ENCODE peak calls at places on chromosomes 4 and X, in five cellular contexts. One of them, this sample, is unnamed. For H3K27me3, the result is how much of the 10 kb centered on the place peaks cover.

GRCh38 chr4:147773261-147774184 is 41.6 kb downstream of the ARHGAP10 start:
- DNase-seq in psoas muscle: no peak
- DNase-seq in GM23248: peak
- DNase-seq in dorsolateral prefrontal cortex: no peak
- DNase-seq in K562: no peak
- DNase-seq in this sample: no peak

GRCh38 chr4:6258741-6259140 is 10.9 kb upstream of the WFS1 start:
- DNase-seq in K562: peak
- DNase-seq in psoas muscle: no peak
- DNase-seq in dorsolateral prefrontal cortex: no peak
- DNase-seq in GM23248: no peak
- DNase-seq in this sample: no peak

GRCh38 chr4:29734343-29734742 is 985.8 kb upstream of the PCDH7 start:
- DNase-seq in GM23248: no peak
- DNase-seq in psoas muscle: no peak
- DNase-seq in K562: no peak
- DNase-seq in dorsolateral prefrontal cortex: no peak
- DNase-seq in this sample: no peak

GRCh38 chr4:82833696-82834313 is 35.2 kb upstream of the SCD5 start:
- DNase-seq in GM23248: peak
- DNase-seq in K562: no peak
- DNase-seq in dorsolateral prefrontal cortex: no peak
- DNase-seq in psoas muscle: no peak
- DNase-seq in this sample: no peak

GRCh38 chrX:56281789-56282188 is 49.6 kb downstream of the KLF8 start:
- DNase-seq in GM23248: peak
- DNase-seq in psoas muscle: no peak
- DNase-seq in K562: no peak
- DNase-seq in dorsolateral prefrontal cortex: no peak
- DNase-seq in this sample: peak

GRCh38 chr4:5893013-5893580 is at the start of gene CRMP1:
- DNase-seq in GM23248: peak
- DNase-seq in psoas muscle: no peak
- DNase-seq in dorsolateral prefrontal cortex: no peak
- DNase-seq in K562: no peak
- DNase-seq in this sample: no peak

GRCh38 chr4:118683513-118683912 is 1.7 kb upstream of the METTL14 start:
- DNase-seq in dorsolateral prefrontal cortex: no peak
- DNase-seq in psoas muscle: no peak
- DNase-seq in GM23248: no peak
- DNase-seq in K562: no peak
- DNase-seq in this sample: no peak

GRCh38 chr4:45453258-45453841 is 670.5 kb downstream of the GABRG1 start:
- DNase-seq in K562: no peak
- DNase-seq in psoas muscle: no peak
- DNase-seq in dorsolateral prefrontal cortex: no peak
- DNase-seq in GM23248: peak
- DNase-seq in this sample: no peak

GRCh38 chrX:108439434-108439883 is at the start of gene COL4A5:
- DNase-seq in dorsolateral prefrontal cortex: peak
- DNase-seq in K562: peak
- DNase-seq in psoas muscle: peak
- DNase-seq in GM23248: peak
- DNase-seq in this sample: peak

GRCh38 chr4:150784305-150784704 is 202.4 kb downstream of the MAB21L2 start:
- DNase-seq in psoas muscle: no peak
- DNase-seq in GM23248: no peak
- DNase-seq in dorsolateral prefrontal cortex: no peak
- DNase-seq in K562: no peak
- DNase-seq in this sample: no peak

GRCh38 chrX:150200820-150201287 is 162.3 kb upstream of the MAMLD1 start:
- DNase-seq in GM23248: peak
- DNase-seq in dorsolateral prefrontal cortex: peak
- DNase-seq in K562: peak
- DNase-seq in psoas muscle: peak
- DNase-seq in this sample: no peak

GRCh38 chr4:92066485-92066884 is 237.3 kb upstream of the GRID2 start:
- DNase-seq in dorsolateral prefrontal cortex: no peak
- DNase-seq in GM23248: no peak
- DNase-seq in psoas muscle: no peak
- DNase-seq in K562: no peak
- DNase-seq in this sample: no peak

GRCh38 chrX:119655125-119655524 is 37.8 kb downstream of the SEPTIN6 start:
- DNase-seq in GM23248: peak
- DNase-seq in dorsolateral prefrontal cortex: peak
- DNase-seq in psoas muscle: no peak
- DNase-seq in K562: peak
- DNase-seq in this sample: no peak

GRCh38 chr4:77012726-77013125 is 63.1 kb downstream of the CCNI start:
- DNase-seq in GM23248: no peak
- DNase-seq in dorsolateral prefrontal cortex: no peak
- DNase-seq in psoas muscle: no peak
- DNase-seq in K562: no peak
- DNase-seq in this sample: no peak

GRCh38 chr4:149145803-149146202 is 669.8 kb downstream of the IQCM start:
- DNase-seq in GM23248: peak
- DNase-seq in K562: no peak
- DNase-seq in dorsolateral prefrontal cortex: no peak
- DNase-seq in psoas muscle: no peak
- DNase-seq in this sample: no peak

GRCh38 chrX:151712253-151712652 is 3.6 kb upstream of the FATE1 start:
- DNase-seq in dorsolateral prefrontal cortex: no peak
- DNase-seq in psoas muscle: no peak
- DNase-seq in GM23248: no peak
- DNase-seq in K562: no peak
- DNase-seq in this sample: no peak

GRCh38 chrX:106730385-106730784 is 3.9 kb downstream of the RNF128 start:
- DNase-seq in K562: no peak
- DNase-seq in psoas muscle: no peak
- DNase-seq in GM23248: no peak
- DNase-seq in dorsolateral prefrontal cortex: no peak
- DNase-seq in this sample: no peak

GRCh38 chr4:151744614-151745013 is 16.2 kb downstream of the GATB start:
- DNase-seq in GM23248: peak
- DNase-seq in K562: peak
- DNase-seq in dorsolateral prefrontal cortex: no peak
- DNase-seq in psoas muscle: no peak
- DNase-seq in this sample: no peak

GRCh38 chrX:37420179-37420578 is 71.0 kb downstream of the PRRG1 start:
- DNase-seq in GM23248: peak
- DNase-seq in psoas muscle: no peak
- DNase-seq in dorsolateral prefrontal cortex: no peak
- DNase-seq in K562: no peak
- DNase-seq in this sample: no peak

GRCh38 chrX:45322820-45323219 is 122.1 kb upstream of the DIPK2B start:
- DNase-seq in psoas muscle: no peak
- DNase-seq in dorsolateral prefrontal cortex: no peak
- DNase-seq in GM23248: peak
- DNase-seq in K562: no peak
- DNase-seq in this sample: no peak

GRCh38 chrX:17375631-17376380 is 806 bp downstream of the NHS start:
- DNase-seq in dorsolateral prefrontal cortex: no peak
- DNase-seq in GM23248: peak
- DNase-seq in K562: no peak
- DNase-seq in psoas muscle: peak
- DNase-seq in this sample: no peak

GRCh38 chr4:133694416-133694815 is 507.2 kb downstream of the PABPC4L start:
- DNase-seq in psoas muscle: no peak
- DNase-seq in K562: no peak
- DNase-seq in dorsolateral prefrontal cortex: no peak
- DNase-seq in GM23248: no peak
- DNase-seq in this sample: no peak

GRCh38 chr4:43113196-43113595 is 220.7 kb downstream of the GRXCR1 start:
- DNase-seq in K562: no peak
- DNase-seq in psoas muscle: no peak
- DNase-seq in GM23248: no peak
- DNase-seq in dorsolateral prefrontal cortex: no peak
- DNase-seq in this sample: no peak

GRCh38 chr4:12203945-12204344 is 775.3 kb upstream of the HS3ST1 start:
- DNase-seq in dorsolateral prefrontal cortex: no peak
- DNase-seq in K562: no peak
- DNase-seq in GM23248: no peak
- DNase-seq in psoas muscle: no peak
- DNase-seq in this sample: no peak

GRCh38 chrX:68938244-68939004 is 109.6 kb downstream of the EFNB1 start:
- DNase-seq in GM23248: peak
- DNase-seq in psoas muscle: no peak
- DNase-seq in K562: no peak
- DNase-seq in dorsolateral prefrontal cortex: no peak
- DNase-seq in this sample: no peak

GRCh38 chrX:33336783-33337182 is 125.4 kb upstream of the DMD start:
- DNase-seq in K562: no peak
- DNase-seq in GM23248: peak
- DNase-seq in psoas muscle: no peak
- DNase-seq in dorsolateral prefrontal cortex: no peak
- DNase-seq in this sample: no peak

GRCh38 chr4:172898715-172899114 is 269.9 kb upstream of the GALNT7 start:
- DNase-seq in K562: no peak
- DNase-seq in GM23248: no peak
- DNase-seq in dorsolateral prefrontal cortex: no peak
- DNase-seq in psoas muscle: no peak
- DNase-seq in this sample: no peak

GRCh38 chr4:104465201-104465600 is 29.5 kb downstream of the CXXC4 start:
- DNase-seq in psoas muscle: no peak
- DNase-seq in dorsolateral prefrontal cortex: no peak
- DNase-seq in K562: no peak
- DNase-seq in GM23248: no peak
- DNase-seq in this sample: no peak

GRCh38 chrX:134460861-134461218 is 875 bp downstream of the HPRT1 start:
- DNase-seq in GM23248: peak
- DNase-seq in dorsolateral prefrontal cortex: no peak
- DNase-seq in K562: no peak
- DNase-seq in psoas muscle: no peak
- DNase-seq in this sample: no peak

DNA sequence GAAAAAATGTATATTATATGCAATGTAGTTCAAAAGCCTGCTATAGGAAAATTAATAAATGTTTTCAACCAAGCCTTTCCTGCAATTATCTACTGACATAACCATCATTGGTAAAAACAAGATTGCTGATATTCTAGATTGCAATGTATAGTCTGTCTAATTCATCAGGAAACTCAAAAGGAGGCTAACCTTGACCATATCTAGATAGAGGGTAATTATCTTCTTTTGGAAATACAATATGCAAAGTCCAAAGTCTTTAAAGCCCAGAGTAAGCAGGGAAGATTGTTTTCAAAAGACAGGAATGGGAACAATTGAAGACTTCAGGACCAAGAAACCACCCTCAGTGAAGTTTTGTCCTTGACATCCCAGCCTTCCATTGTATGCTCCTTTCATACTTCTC is 123.1 kb upstream of the GLRA2 start:
- DNase-seq in dorsolateral prefrontal cortex: no peak
- DNase-seq in GM23248: no peak
- DNase-seq in psoas muscle: no peak
- DNase-seq in K562: no peak
- DNase-seq in this sample: no peak
- H3K4me3 ChIP-seq in dorsolateral prefrontal cortex: no peak
- H3K4me3 ChIP-seq in GM23248: no peak
- H3K4me3 ChIP-seq in psoas muscle: no peak
- H3K4me3 ChIP-seq in K562: no peak
- H3K4me3 ChIP-seq in this sample: no peak

DNA sequence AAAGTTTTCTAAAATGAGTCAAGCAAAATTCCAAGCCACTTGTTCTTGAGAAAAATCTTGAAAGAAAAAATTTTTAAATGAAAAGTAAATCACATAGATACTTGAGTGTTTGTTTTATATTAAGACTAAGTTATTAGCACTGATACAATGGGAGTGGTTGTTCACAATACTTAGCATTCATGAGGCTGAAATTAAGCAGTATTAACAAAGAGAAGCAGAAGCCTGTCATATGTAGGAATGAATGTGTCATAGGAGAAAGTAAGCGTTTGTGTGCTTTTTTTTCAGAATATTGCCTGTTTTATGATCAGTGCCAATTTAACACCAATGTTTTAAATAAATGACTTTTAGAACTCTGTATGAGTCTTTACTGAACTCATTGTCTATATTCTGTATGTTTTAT is 37.6 kb downstream of the PLS3 start:
- DNase-seq in dorsolateral prefrontal cortex: no peak
- DNase-seq in psoas muscle: no peak
- DNase-seq in K562: no peak
- DNase-seq in GM23248: peak
- DNase-seq in this sample: no peak
- H3K27me3 ChIP-seq in dorsolateral prefrontal cortex: under half
- H3K27me3 ChIP-seq in psoas muscle: under half
- H3K27me3 ChIP-seq in K562: under half
- H3K27me3 ChIP-seq in GM23248: under half
- H3K27me3 ChIP-seq in this sample: under half

GRCh38 chr4:8343051-8343966 is 73.8 kb downstream of the HTRA3 start:
- DNase-seq in dorsolateral prefrontal cortex: no peak
- DNase-seq in K562: no peak
- DNase-seq in psoas muscle: peak
- DNase-seq in GM23248: no peak
- DNase-seq in this sample: no peak
- H3K27ac ChIP-seq in dorsolateral prefrontal cortex: no peak
- H3K27ac ChIP-seq in K562: no peak
- H3K27ac ChIP-seq in psoas muscle: peak
- H3K27ac ChIP-seq in GM23248: no peak
- H3K27ac ChIP-seq in this sample: no peak

DNA sequence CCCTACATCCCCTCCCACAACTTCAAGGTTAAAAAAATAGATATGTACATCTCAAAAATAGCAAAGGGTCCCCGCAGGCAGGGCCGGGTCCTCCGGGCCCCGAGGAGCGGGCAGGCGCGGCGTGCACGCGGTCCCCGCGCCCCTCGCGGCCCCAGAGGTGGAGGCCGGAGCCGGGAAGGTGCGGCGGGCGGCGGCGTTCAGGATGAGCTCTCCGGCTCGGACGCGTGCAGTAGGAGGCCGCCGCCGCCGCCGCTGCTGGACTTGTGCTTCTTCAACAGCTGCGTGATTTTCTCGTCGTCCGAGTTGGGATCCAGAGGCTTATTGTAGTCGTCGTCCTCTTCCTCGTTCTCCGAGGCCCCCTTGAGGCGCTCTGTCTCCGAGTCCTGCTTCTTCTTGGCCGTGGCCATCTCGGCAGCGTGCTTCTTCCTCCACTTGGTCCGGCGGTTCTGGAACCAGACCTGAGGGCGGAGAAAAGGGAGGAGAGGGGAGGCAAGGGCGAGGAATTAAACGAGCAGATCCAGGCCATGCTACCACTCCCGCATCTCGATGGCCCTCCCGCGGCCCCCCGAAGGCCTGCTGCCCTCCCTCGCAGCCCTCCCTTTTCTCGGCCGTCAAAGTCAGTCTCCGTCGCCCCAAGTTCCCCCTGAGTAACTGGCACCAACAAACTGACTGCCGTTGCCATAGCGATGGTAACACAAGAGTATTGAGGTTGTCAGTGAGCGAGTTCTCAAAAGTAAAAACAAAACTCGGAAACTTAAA is 5.8 kb downstream of the NKX6-1 start:
- DNase-seq in K562: no peak
- DNase-seq in dorsolateral prefrontal cortex: no peak
- DNase-seq in GM23248: peak
- DNase-seq in psoas muscle: peak
- DNase-seq in this sample: no peak
- H3K4me3 ChIP-seq in K562: no peak
- H3K4me3 ChIP-seq in dorsolateral prefrontal cortex: no peak
- H3K4me3 ChIP-seq in GM23248: peak
- H3K4me3 ChIP-seq in psoas muscle: peak
- H3K4me3 ChIP-seq in this sample: no peak

GRCh38 chr4:98838977-98839618 is 89.8 kb downstream of the EIF4E start:
- DNase-seq in dorsolateral prefrontal cortex: no peak
- DNase-seq in psoas muscle: no peak
- DNase-seq in K562: peak
- DNase-seq in GM23248: peak
- DNase-seq in this sample: no peak
- H3K27me3 ChIP-seq in dorsolateral prefrontal cortex: under half
- H3K27me3 ChIP-seq in psoas muscle: under half
- H3K27me3 ChIP-seq in K562: under half
- H3K27me3 ChIP-seq in GM23248: under half
- H3K27me3 ChIP-seq in this sample: under half